ENCODE peak calls at places on chromosomes 6 and 20, in ten cellular contexts. F, K, X, V, Z, O, D, P, G and I are unnamed samples.

GRCh38 chr6:41652876-41653641 is 14.8 kb downstream of the MDFI start:
- DNase-seq in F (no peak), K (no peak), X (peak), V (no peak), Z (no peak), O (no peak), D (no peak), P (no peak), G (no peak), I (no peak)

GRCh38 chr6:119148825-119149525 is 70.5 kb upstream of the FAM184A start:
- DNase-seq in F (no peak), K (peak), X (no peak), V (no peak), Z (no peak), O (no peak), D (no peak), P (no peak), G (no peak), I (no peak)

GRCh38 chr6:14092861-14093789 is 24.4 kb upstream of the CD83 start:
- DNase-seq in F (peak), K (no peak), X (peak), V (no peak), Z (no peak), O (no peak), D (no peak), P (no peak), G (peak), I (no peak)

GRCh38 chr6:3261518-3261820 is 2.7 kb downstream of the PSMG4 start:
- DNase-seq in F (no peak), K (no peak), X (no peak), V (no peak), Z (no peak), O (no peak), D (no peak), P (no peak), G (no peak), I (no peak)

GRCh38 chr6:143157146-143157545 is 96.5 kb downstream of the AIG1 start:
- DNase-seq in F (no peak), K (peak), X (no peak), V (no peak), Z (no peak), O (no peak), D (no peak), P (no peak), G (no peak), I (no peak)

GRCh38 chr6:137692806-137693205 is 174.3 kb upstream of the TNFAIP3 start:
- DNase-seq in F (no peak), K (peak), X (no peak), V (no peak), Z (no peak), O (no peak), D (no peak), P (no peak), G (no peak), I (no peak)

GRCh38 chr6:80338201-80338836 is 231.8 kb downstream of the BCKDHB start:
- DNase-seq in F (peak), K (no peak), X (peak), V (no peak), Z (peak), O (peak), D (peak), P (no peak), G (peak), I (peak)

GRCh38 chr6:122770835-122771601 is 8.5 kb upstream of the FABP7 start:
- DNase-seq in F (no peak), K (no peak), X (no peak), V (no peak), Z (no peak), O (no peak), D (peak), P (no peak), G (no peak), I (no peak)

GRCh38 chr6:170177383-170178265 is 113.3 kb downstream of the DLL1 start:
- DNase-seq in F (peak), K (no peak), X (no peak), V (no peak), Z (no peak), O (no peak), D (no peak), P (no peak), G (no peak), I (no peak)

GRCh38 chr6:41462980-41463930 is 82.9 kb upstream of the FOXP4 start:
- DNase-seq in F (peak), K (peak), X (peak), V (peak), Z (peak), O (peak), D (peak), P (no peak), G (peak), I (peak)

GRCh38 chr6:20778917-20779316 is 244.7 kb downstream of the CDKAL1 start:
- DNase-seq in F (no peak), K (no peak), X (no peak), V (no peak), Z (no peak), O (no peak), D (no peak), P (no peak), G (no peak), I (no peak)

GRCh38 chr20:61307686-61308085 is 55.6 kb downstream of the CDH4 start:
- DNase-seq in F (no peak), K (no peak), X (no peak), V (no peak), Z (no peak), O (no peak), D (no peak), P (no peak), G (no peak), I (no peak)

GRCh38 chr20:49545572-49545971 is 22.4 kb downstream of the PTGIS start:
- DNase-seq in F (no peak), K (peak), X (no peak), V (no peak), Z (no peak), O (no peak), D (peak), P (no peak), G (no peak), I (no peak)

GRCh38 chr20:59657459-59658046 is 53.2 kb downstream of the PHACTR3 start:
- DNase-seq in F (no peak), K (no peak), X (peak), V (no peak), Z (no peak), O (no peak), D (no peak), P (no peak), G (no peak), I (no peak)

GRCh38 chr6:159969921-159970320 is 1.0 kb downstream of the IGF2R start:
- DNase-seq in F (peak), K (peak), X (peak), V (no peak), Z (peak), O (peak), D (no peak), P (no peak), G (peak), I (no peak)

GRCh38 chr6:53813096-53813495 is 18.3 kb downstream of the LRRC1 start:
- DNase-seq in F (no peak), K (peak), X (no peak), V (no peak), Z (peak), O (no peak), D (no peak), P (no peak), G (no peak), I (no peak)

GRCh38 chr20:9903048-9903651 is 64.3 kb upstream of the PAK5 start:
- DNase-seq in F (no peak), K (no peak), X (peak), V (no peak), Z (no peak), O (no peak), D (no peak), P (no peak), G (no peak), I (no peak)

GRCh38 chr6:26103770-26104456 is 16.7 kb downstream of the HFE start:
- DNase-seq in F (peak), K (peak), X (peak), V (peak), Z (peak), O (peak), D (peak), P (no peak), G (peak), I (peak)

GRCh38 chr6:128295670-128296069 is 224.7 kb downstream of the PTPRK start:
- DNase-seq in F (no peak), K (no peak), X (no peak), V (no peak), Z (no peak), O (no peak), D (no peak), P (no peak), G (no peak), I (no peak)

GRCh38 chr20:48926816-48927215 is 5.3 kb downstream of the ARFGEF2 start:
- DNase-seq in F (no peak), K (no peak), X (no peak), V (no peak), Z (no peak), O (no peak), D (no peak), P (no peak), G (no peak), I (no peak)

GRCh38 chr6:168873266-168873665 is 380.4 kb downstream of the THBS2 start:
- DNase-seq in F (no peak), K (peak), X (no peak), V (no peak), Z (no peak), O (no peak), D (no peak), P (no peak), G (no peak), I (no peak)

GRCh38 chr20:48191200-48191599 is 405.9 kb upstream of the SULF2 start:
- DNase-seq in F (no peak), K (peak), X (no peak), V (no peak), Z (peak), O (no peak), D (no peak), P (no peak), G (no peak), I (no peak)

GRCh38 chr20:60453388-60453787 is 495.2 kb downstream of the CDH26 start:
- DNase-seq in F (no peak), K (no peak), X (no peak), V (no peak), Z (no peak), O (no peak), D (no peak), P (no peak), G (no peak), I (no peak)

GRCh38 chr6:113644861-113645575 is 212.1 kb upstream of the MARCKS start:
- DNase-seq in F (no peak), K (peak), X (peak), V (no peak), Z (no peak), O (no peak), D (no peak), P (no peak), G (no peak), I (no peak)

GRCh38 chr6:132490024-132490423 is 22.9 kb downstream of the STX7 start:
- DNase-seq in F (no peak), K (peak), X (peak), V (peak), Z (no peak), O (peak), D (peak), P (no peak), G (peak), I (peak)

GRCh38 chr6:30689985-30690384 is 799 bp downstream of the NRM start:
- DNase-seq in F (no peak), K (no peak), X (no peak), V (peak), Z (no peak), O (no peak), D (no peak), P (no peak), G (no peak), I (no peak)

GRCh38 chr6:41942045-41942851 is 640 bp upstream of the CCND3 start:
- DNase-seq in F (no peak), K (peak), X (peak), V (no peak), Z (no peak), O (no peak), D (no peak), P (no peak), G (peak), I (no peak)

GRCh38 chr20:57660510-57661199 is 40.4 kb upstream of the ZBP1 start:
- DNase-seq in F (no peak), K (no peak), X (no peak), V (peak), Z (peak), O (no peak), D (no peak), P (no peak), G (no peak), I (no peak)

GRCh38 chr6:85422996-85423395 is 26.9 kb upstream of the NT5E start:
- DNase-seq in F (no peak), K (no peak), X (no peak), V (no peak), Z (no peak), O (no peak), D (no peak), P (no peak), G (no peak), I (no peak)

GRCh38 chr20:61520761-61521460 is 268.9 kb downstream of the CDH4 start:
- DNase-seq in F (no peak), K (peak), X (peak), V (no peak), Z (no peak), O (peak), D (no peak), P (no peak), G (no peak), I (no peak)

GRCh38 chr6:3664641-3665041 is 86.9 kb downstream of the PXDC1 start:
- DNase-seq in F (no peak), K (no peak), X (peak), V (no peak), Z (no peak), O (no peak), D (no peak), P (no peak), G (peak), I (no peak)

GRCh38 chr20:54469293-54469692 is 6.1 kb upstream of the DOK5 start:
- DNase-seq in F (no peak), K (no peak), X (no peak), V (no peak), Z (no peak), O (no peak), D (no peak), P (no peak), G (no peak), I (no peak)

GRCh38 chr6:112466378-112467151 is 119.4 kb downstream of the RFPL4B start:
- DNase-seq in F (no peak), K (peak), X (peak), V (no peak), Z (no peak), O (no peak), D (peak), P (no peak), G (no peak), I (no peak)

GRCh38 chr20:61127311-61128044 is 124.6 kb upstream of the CDH4 start:
- DNase-seq in F (no peak), K (peak), X (peak), V (no peak), Z (no peak), O (no peak), D (no peak), P (no peak), G (no peak), I (no peak)

GRCh38 chr6:52603000-52603795 is 26.3 kb upstream of the TRAM2 start:
- DNase-seq in F (no peak), K (peak), X (peak), V (no peak), Z (no peak), O (no peak), D (no peak), P (no peak), G (no peak), I (no peak)